ENCODE peak calls at places on chromosomes 11 and 22, in six cellular contexts. Z is CD14-positive monocyte, E is right lobe of liver, C is NCI-H460, N is NCI-H1105, S is NAMALWA. M is an unnamed sample.

GRCh38 chr11:21908211-21908610 is 284.7 kb upstream of the ANO5 start:
- DNase-seq in Z (no peak), E (no peak), C (no peak), N (no peak), S (no peak), M (no peak)

GRCh38 chr11:8006349-8006977 is 19.3 kb downstream of the EIF3F start:
- DNase-seq in Z (no peak), E (no peak), C (peak; percentile 69), N (peak; percentile 14), S (peak; percentile 70), M (no peak)

GRCh38 chr11:121194731-121195596 is 93.9 kb downstream of the TECTA start:
- DNase-seq in Z (no peak), E (no peak), C (peak; percentile 47), N (peak; percentile 85), S (peak; percentile 85), M (peak; percentile 51)

GRCh38 chr11:113674397-113674685 is 31.8 kb downstream of the TMPRSS5 start:
- DNase-seq in Z (no peak), E (no peak), C (no peak), N (no peak), S (no peak), M (no peak)

GRCh38 chr11:112085822-112086421 is 634 bp downstream of the TIMM8B start:
- DNase-seq in Z (no peak), E (no peak), C (peak; percentile 0), N (no peak), S (peak; percentile 57), M (no peak)

GRCh38 chr11:28250192-28250591 is 142.0 kb downstream of the METTL15 start:
- DNase-seq in Z (no peak), E (no peak), C (no peak), N (no peak), S (no peak), M (no peak)

GRCh38 chr11:61092280-61092766 is 10.0 kb upstream of the CD5 start:
- DNase-seq in Z (peak; percentile 69), E (no peak), C (no peak), N (no peak), S (no peak), M (no peak)

GRCh38 chr11:26025680-26026079 is 306.2 kb upstream of the ANO3 start:
- DNase-seq in Z (no peak), E (no peak), C (no peak), N (no peak), S (no peak), M (no peak)

GRCh38 chr22:45413368-45414211 is at the start of the genes RIBC2 and SMC1B:
- DNase-seq in Z (peak; percentile 70), E (peak; percentile 86), C (peak; percentile 69), N (peak; percentile 78), S (no peak), M (peak; percentile 69)

GRCh38 chr11:86632499-86633269 is 39.7 kb downstream of the ME3 start:
- DNase-seq in Z (no peak), E (no peak), C (peak; percentile 76), N (no peak), S (no peak), M (no peak)

GRCh38 chr11:8281266-8281665 is 17.6 kb upstream of the LMO1 start:
- DNase-seq in Z (no peak), E (no peak), C (no peak), N (no peak), S (no peak), M (no peak)

GRCh38 chr11:72635931-72636330 is 38.3 kb downstream of the PDE2A start:
- DNase-seq in Z (no peak), E (no peak), C (no peak), N (no peak), S (no peak), M (no peak)